ENCODE peak calls at places on chromosome 7, in five cellular contexts. T is activated naive CD4-positive, alpha-beta T cell; O is EL; F is stimulated activated CD4-positive, alpha-beta T cell treated with anti-CD3 and anti-CD28 coated beads, Interleukin-12 subunit alpha, Interleukin-12 subunit beta, amount 100 ng/mL, for 48 hours; D is stomach. U is an unnamed sample.

GRCh38 chr7:120951826-120952225 is 1.2 kb downstream of the ING3 start:
- DNase-seq in T (no peak), D (no peak), F (no peak), O (no peak), U (no peak)

GRCh38 chr7:47435889-47436312 is 146.0 kb downstream of the TNS3 start:
- DNase-seq in F (no peak), D (peak; percentile 70), O (peak; percentile 70), T (no peak), U (peak; percentile 81)

GRCh38 chr7:112112822-112113255 is 93.4 kb downstream of the DOCK4 start:
- DNase-seq in T (no peak), F (no peak), D (no peak), O (peak; percentile 38), U (no peak)

GRCh38 chr7:102253076-102253972 is 33.3 kb upstream of the SH2B2 start:
- DNase-seq in O (no peak), F (no peak), D (no peak), T (no peak), U (no peak)

GRCh38 chr7:149859881-149860280 is 13.9 kb upstream of the ATP6V0E2 start:
- DNase-seq in O (no peak), F (no peak), T (no peak), D (no peak), U (no peak)

GRCh38 chr7:80623465-80624252 is 14.8 kb upstream of the CD36 start:
- DNase-seq in O (no peak), T (no peak), D (no peak), F (no peak), U (no peak)

GRCh38 chr7:120931243-120931642 is 19.3 kb upstream of the ING3 start:
- DNase-seq in F (no peak), D (no peak), T (no peak), O (no peak), U (no peak)

GRCh38 chr7:134186022-134186421 is 58.9 kb downstream of the LRGUK start:
- DNase-seq in D (no peak), F (no peak), O (peak; percentile 76), T (no peak), U (no peak)

GRCh38 chr7:95976369-95976768 is 204.0 kb downstream of the DYNC1I1 start:
- DNase-seq in T (no peak), O (no peak), D (no peak), F (no peak), U (no peak)

GRCh38 chr7:158479021-158479679 is 108.5 kb downstream of the PTPRN2 start:
- DNase-seq in D (no peak), O (no peak), F (no peak), T (no peak), U (no peak)

GRCh38 chr7:50662059-50662689 is 97.0 kb upstream of the DDC start:
- DNase-seq in O (no peak), T (no peak), F (no peak), D (no peak), U (no peak)

GRCh38 chr7:116434820-116435341 is 64.7 kb upstream of the CAV2 start:
- DNase-seq in T (no peak), O (peak; percentile 90), F (no peak), D (no peak), U (no peak)

GRCh38 chr7:128455556-128456254 is at the start of gene HILPDA:
- DNase-seq in D (peak; percentile 96), O (peak; percentile 97), F (peak; percentile 89), T (peak; percentile 80), U (peak; percentile 83)

GRCh38 chr7:95598511-95598910 is 2.2 kb upstream of the PDK4 start:
- DNase-seq in T (no peak), F (no peak), O (no peak), D (no peak), U (no peak)

GRCh38 chr7:36668080-36668479 is 56.2 kb downstream of the AOAH start:
- DNase-seq in F (no peak), T (no peak), D (no peak), O (no peak), U (no peak)

GRCh38 chr7:157552295-157552993 is 215.6 kb downstream of the DNAJB6 start:
- DNase-seq in F (no peak), T (no peak), O (no peak), D (no peak), U (no peak)

GRCh38 chr7:1534330-1535099 is 4.0 kb downstream of the MAFK start:
- DNase-seq in T (no peak), F (no peak), O (no peak), D (no peak), U (no peak)

GRCh38 chr7:106313456-106313891 is 28.7 kb upstream of the NAMPT start:
- DNase-seq in T (no peak), F (no peak), O (peak; percentile 83), D (no peak), U (no peak)

GRCh38 chr7:8176370-8177081 is 85.4 kb downstream of the ICA1 start:
- DNase-seq in T (peak; percentile 39), O (no peak), F (peak; percentile 24), D (no peak), U (no peak)

GRCh38 chr7:42389697-42390096 is 152.7 kb upstream of the GLI3 start:
- DNase-seq in F (no peak), O (no peak), D (no peak), T (no peak), U (no peak)

GRCh38 chr7:106721816-106722785 is 61.1 kb upstream of the CCDC71L start:
- DNase-seq in F (no peak), D (no peak), O (no peak), T (no peak), U (no peak)

GRCh38 chr7:83517026-83517700 is 131.8 kb downstream of the SEMA3E start:
- DNase-seq in D (no peak), F (no peak), O (no peak), T (no peak), U (no peak)

GRCh38 chr7:40329601-40330153 is 194.9 kb downstream of the SUGCT start:
- DNase-seq in O (peak; percentile 53), F (no peak), D (no peak), T (no peak), U (no peak)

GRCh38 chr7:153354071-153354470 is 594.5 kb downstream of the ACTR3B start:
- DNase-seq in D (no peak), O (no peak), F (no peak), T (no peak), U (no peak)

GRCh38 chr7:19442016-19442785 is 266.6 kb downstream of the POLR1F start:
- DNase-seq in F (no peak), D (no peak), T (no peak), O (peak; percentile 68), U (no peak)

GRCh38 chr7:47180268-47180826 is 401.6 kb downstream of the TNS3 start:
- DNase-seq in O (peak; percentile 68), T (no peak), D (peak; percentile 43), F (peak; percentile 3), U (no peak)

GRCh38 chr7:157284229-157285014 is 52.4 kb upstream of the DNAJB6 start:
- DNase-seq in F (no peak), D (no peak), T (no peak), O (no peak), U (no peak)

GRCh38 chr7:153939654-153940053 is 112.5 kb upstream of the DPP6 start:
- DNase-seq in D (no peak), T (no peak), F (no peak), O (no peak), U (no peak)

GRCh38 chr7:98831641-98832221 is 38.1 kb downstream of the TMEM130 start:
- DNase-seq in F (peak; percentile 44), O (peak; percentile 26), D (no peak), T (no peak), U (no peak)

GRCh38 chr7:4742051-4742573 is 33.3 kb upstream of the AP5Z1 start:
- DNase-seq in O (no peak), T (no peak), D (peak; percentile 49), F (no peak), U (peak; percentile 67)

GRCh38 chr7:138032775-138033174 is 30.9 kb upstream of the CREB3L2 start:
- DNase-seq in D (no peak), O (no peak), F (no peak), T (no peak), U (no peak)